ENCODE peak calls at places on chromosomes 3 and 15, in four cellular contexts. C, S, X and O are unnamed samples.

GRCh38 chr15:42118650-42119531 is 24.5 kb upstream of the PLA2G4D start:
- DNase-seq in C (no peak), S (no peak), X (no peak), O (peak)

GRCh38 chr15:89157918-89158564 is 63.3 kb downstream of the RLBP1 start:
- DNase-seq in C (no peak), S (no peak), X (no peak), O (no peak)

GRCh38 chr3:99134996-99135395 is 233.5 kb upstream of the DCBLD2 start:
- DNase-seq in C (no peak), S (no peak), X (no peak), O (no peak)

GRCh38 chr15:74040115-74040850 is 42.1 kb downstream of the GOLGA6A start:
- DNase-seq in C (no peak), S (no peak), X (peak), O (peak)

GRCh38 chr3:71069797-71070196 is 513.7 kb downstream of the FOXP1 start:
- DNase-seq in C (peak), S (peak), X (peak), O (peak)

GRCh38 chr3:137714551-137714950 is 49.6 kb upstream of the SOX14 start:
- DNase-seq in C (no peak), S (no peak), X (no peak), O (no peak)

GRCh38 chr3:127678611-127679533 is 6.1 kb downstream of the ABTB1 start:
- DNase-seq in C (no peak), S (no peak), X (peak), O (no peak)

GRCh38 chr15:89187301-89187700 is 34.1 kb downstream of the RLBP1 start:
- DNase-seq in C (no peak), S (no peak), X (no peak), O (no peak)

GRCh38 chr15:78671626-78672211 is 30.7 kb upstream of the CHRNB4 start:
- DNase-seq in C (no peak), S (no peak), X (no peak), O (peak)

GRCh38 chr3:89682556-89682955 is 575.1 kb downstream of the EPHA3 start:
- DNase-seq in C (no peak), S (no peak), X (no peak), O (no peak)

GRCh38 chr15:81301815-81302399 is 22.0 kb downstream of the STARD5 start:
- DNase-seq in C (no peak), S (no peak), X (no peak), O (no peak)

GRCh38 chr3:71690222-71690821 is 34.9 kb downstream of the EIF4E3 start:
- DNase-seq in C (no peak), S (no peak), X (no peak), O (no peak)

GRCh38 chr15:59274126-59274970 is 67.7 kb downstream of the LDHAL6B start:
- DNase-seq in C (no peak), S (no peak), X (no peak), O (no peak)

GRCh38 chr15:101320501-101321052 is 25.5 kb upstream of the SNRPA1 start:
- DNase-seq in C (peak), S (peak), X (no peak), O (peak)

GRCh38 chr15:80699981-80700380 is 4.9 kb downstream of the ABHD17C start:
- DNase-seq in C (no peak), S (no peak), X (no peak), O (no peak)

GRCh38 chr3:88988906-88989305 is 118.5 kb upstream of the EPHA3 start:
- DNase-seq in C (no peak), S (no peak), X (no peak), O (no peak)

GRCh38 chr3:54278960-54279359 is 156.6 kb downstream of the CACNA2D3 start:
- DNase-seq in C (no peak), S (no peak), X (no peak), O (no peak)

GRCh38 chr3:158470944-158471638 is 99.9 kb upstream of the MLF1 start:
- DNase-seq in C (no peak), S (no peak), X (no peak), O (no peak)

GRCh38 chr15:65184944-65185717 is at the start of gene CLPX:
- DNase-seq in C (peak), S (peak), X (peak), O (peak)

GRCh38 chr15:90866800-90867199 is 1.6 kb upstream of the FURIN start:
- DNase-seq in C (no peak), S (no peak), X (no peak), O (no peak)

GRCh38 chr3:159732172-159733111 is 256.2 kb upstream of the IL12A start:
- DNase-seq in C (no peak), S (peak), X (no peak), O (peak)

GRCh38 chr3:142947799-142948575 is 15.5 kb downstream of the PAQR9 start:
- DNase-seq in C (no peak), S (no peak), X (no peak), O (no peak)

GRCh38 chr3:35383216-35383615 is 256.1 kb upstream of the ARPP21 start:
- DNase-seq in C (no peak), S (no peak), X (no peak), O (no peak)

GRCh38 chr3:11495948-11496557 is 147.7 kb downstream of the VGLL4 start:
- DNase-seq in C (no peak), S (no peak), X (no peak), O (peak)

GRCh38 chr3:100527347-100527735 is 34.9 kb downstream of the TMEM45A start:
- DNase-seq in C (no peak), S (no peak), X (no peak), O (no peak)

GRCh38 chr3:45832691-45833090 is 9.2 kb downstream of the LZTFL1 start:
- DNase-seq in C (no peak), S (no peak), X (no peak), O (peak)

GRCh38 chr15:48186271-48186670 is 5.2 kb upstream of the CTXN2 start:
- DNase-seq in C (no peak), S (no peak), X (no peak), O (no peak)

GRCh38 chr3:124509884-124510283 is 220.4 kb upstream of the UMPS start:
- DNase-seq in C (no peak), S (no peak), X (no peak), O (no peak)

GRCh38 chr3:18012933-18013332 is 270.5 kb upstream of the TBC1D5 start:
- DNase-seq in C (no peak), S (no peak), X (no peak), O (no peak)

GRCh38 chr3:38916706-38917105 is 100.7 kb upstream of the SCN10A start:
- DNase-seq in C (no peak), S (no peak), X (no peak), O (no peak)

GRCh38 chr3:149464706-149465328 is 9.7 kb upstream of the TM4SF4 start:
- DNase-seq in C (no peak), S (no peak), X (no peak), O (no peak)

GRCh38 chr15:67210555-67211168 is 43.8 kb downstream of the AAGAB start:
- DNase-seq in C (no peak), S (no peak), X (no peak), O (no peak)

GRCh38 chr3:158382479-158382878 is 188.5 kb upstream of the MLF1 start:
- DNase-seq in C (no peak), S (no peak), X (no peak), O (no peak)

GRCh38 chr15:33489335-33489734 is 178.6 kb downstream of the RYR3 start:
- DNase-seq in C (no peak), S (no peak), X (no peak), O (no peak)

GRCh38 chr3:38698760-38699159 is 49.3 kb upstream of the SCN5A start:
- DNase-seq in C (no peak), S (no peak), X (no peak), O (no peak)

GRCh38 chr3:69833591-69833990 is 94.3 kb downstream of the MITF start:
- DNase-seq in C (no peak), S (no peak), X (no peak), O (no peak)